ENCODE peak calls at places on chromosomes 6 and 20, in seven cellular contexts. Q is foreskin fibroblast; L is GM12865; Y is lung microvascular endothelial cell; Z is CD8-positive, alpha-beta memory T cell; P is tibial nerve; I is cerebellar nuclear complex. C is an unnamed sample.

GRCh38 chr6:148611213-148611612 is 135.6 kb upstream of the UST start:
- DNase-seq in L (no peak), P (peak; percentile 47), Y (no peak), Z (no peak), Q (peak; percentile 90), I (no peak), C (no peak)

GRCh38 chr6:39785281-39785680 is 6.9 kb upstream of the DAAM2 start:
- DNase-seq in Z (no peak), I (no peak), Y (no peak), P (no peak), L (no peak), Q (no peak), C (no peak)

GRCh38 chr6:53264915-53265615 is 83.7 kb downstream of the ELOVL5 start:
- DNase-seq in Z (no peak), Q (no peak), P (no peak), L (no peak), I (no peak), Y (peak; percentile 84), C (peak; percentile 60)

GRCh38 chr20:53606364-53606985 is 12.8 kb upstream of the ZNF217 start:
- DNase-seq in I (no peak), Q (peak; percentile 91), L (no peak), Y (no peak), Z (no peak), P (no peak), C (peak; percentile 89)

GRCh38 chr6:136138003-136138402 is 112.1 kb downstream of the MTFR2 start:
- DNase-seq in L (no peak), Q (no peak), P (no peak), I (no peak), Z (no peak), Y (no peak), C (no peak)

GRCh38 chr20:15339264-15339663 is 1001.9 kb upstream of the FLRT3 start:
- DNase-seq in Y (no peak), Q (peak; percentile 4), L (no peak), P (no peak), Z (no peak), I (no peak), C (no peak)

GRCh38 chr6:131136021-131136847 is 967 bp downstream of the AKAP7 start:
- DNase-seq in P (no peak), Q (peak; percentile 66), Z (no peak), I (no peak), Y (peak; percentile 76), L (no peak), C (peak; percentile 60)

GRCh38 chr6:29647927-29648642 is 8.8 kb upstream of the MOG start:
- DNase-seq in Y (peak; percentile 58), Z (no peak), I (no peak), L (no peak), Q (peak; percentile 65), P (no peak), C (peak; percentile 60)

GRCh38 chr20:10984294-10984693 is 310.5 kb upstream of the JAG1 start:
- DNase-seq in L (no peak), Q (no peak), Y (no peak), I (no peak), P (no peak), Z (no peak), C (no peak)

GRCh38 chr6:12007915-12008286 is 4.2 kb upstream of the HIVEP1 start:
- DNase-seq in I (no peak), L (no peak), Z (no peak), Y (no peak), Q (no peak), P (no peak), C (no peak)

GRCh38 chr6:126380072-126380583 is 40.2 kb downstream of the CENPW start:
- DNase-seq in Y (no peak), Z (no peak), Q (no peak), L (no peak), I (no peak), P (no peak), C (no peak)

GRCh38 chr20:59669451-59669850 is 65.1 kb downstream of the PHACTR3 start:
- DNase-seq in Q (no peak), P (no peak), L (no peak), Z (no peak), I (no peak), Y (no peak), C (no peak)

GRCh38 chr6:39273394-39273793 is 40.8 kb downstream of the KCNK17 start:
- DNase-seq in Z (no peak), Q (no peak), L (no peak), P (no peak), I (no peak), Y (no peak), C (no peak)

GRCh38 chr6:107629545-107630147 is 139.7 kb downstream of the SOBP start:
- DNase-seq in I (no peak), Z (no peak), L (no peak), P (no peak), Q (no peak), Y (peak; percentile 20), C (peak; percentile 8)

GRCh38 chr20:57608516-57608915 is 11.7 kb downstream of the ZBP1 start:
- DNase-seq in I (no peak), Q (no peak), Z (peak; percentile 20), P (no peak), Y (no peak), L (no peak), C (no peak)

GRCh38 chr6:45387236-45387635 is 9.5 kb upstream of the SUPT3H start:
- DNase-seq in Q (peak; percentile 80), Y (no peak), L (no peak), Z (no peak), I (no peak), P (no peak), C (no peak)

GRCh38 chr20:21303061-21303871 is at the start of gene XRN2:
- DNase-seq in Y (peak; percentile 97), P (peak; percentile 90), Z (peak; percentile 96), L (peak; percentile 95), I (peak; percentile 7), Q (peak; percentile 98), C (peak; percentile 98)